ENCODE peak calls at places on chromosomes 7 and 10, in eight cellular contexts. One of them, this sample, is unnamed. For H3K9me3 and H3K36me3, the result is how much of the 10 kb centered on the place peaks cover.

GRCh38 chr7:52501696-52502095 is 533.7 kb upstream of the POM121L12 start:
- DNase-seq in upper lobe of right lung: no peak
- DNase-seq in fibroblast of lung: no peak
- DNase-seq in aorta: no peak
- DNase-seq in GM23248: no peak
- DNase-seq in vagina: no peak
- DNase-seq in adrenal gland: no peak
- DNase-seq in astrocyte: no peak
- DNase-seq in this sample: no peak

GRCh38 chr10:112558476-112559166 is 111.6 kb downstream of the VTI1A start:
- DNase-seq in upper lobe of right lung: no peak
- DNase-seq in fibroblast of lung: no peak
- DNase-seq in aorta: no peak
- DNase-seq in GM23248: no peak
- DNase-seq in vagina: no peak
- DNase-seq in adrenal gland: no peak
- DNase-seq in astrocyte: no peak
- DNase-seq in this sample: no peak

GRCh38 chr7:27088002-27088931 is 7.5 kb downstream of the HOXA1 start:
- DNase-seq in upper lobe of right lung: no peak
- DNase-seq in fibroblast of lung: no peak
- DNase-seq in aorta: no peak
- DNase-seq in GM23248: peak
- DNase-seq in vagina: no peak
- DNase-seq in adrenal gland: no peak
- DNase-seq in astrocyte: no peak
- DNase-seq in this sample: no peak

GRCh38 chr10:72509951-72510350 is 115.9 kb downstream of the MICU1 start:
- DNase-seq in upper lobe of right lung: no peak
- DNase-seq in fibroblast of lung: no peak
- DNase-seq in aorta: no peak
- DNase-seq in GM23248: no peak
- DNase-seq in vagina: no peak
- DNase-seq in adrenal gland: no peak
- DNase-seq in astrocyte: no peak
- DNase-seq in this sample: no peak

GRCh38 chr7:41143074-41143473 is 559.8 kb downstream of the INHBA start:
- DNase-seq in upper lobe of right lung: no peak
- DNase-seq in fibroblast of lung: no peak
- DNase-seq in aorta: no peak
- DNase-seq in GM23248: peak
- DNase-seq in vagina: no peak
- DNase-seq in adrenal gland: no peak
- DNase-seq in astrocyte: no peak
- DNase-seq in this sample: no peak

GRCh38 chr7:151290355-151290760 is 41.9 kb upstream of the SMARCD3 start:
- DNase-seq in upper lobe of right lung: no peak
- DNase-seq in fibroblast of lung: no peak
- DNase-seq in aorta: no peak
- DNase-seq in GM23248: no peak
- DNase-seq in vagina: no peak
- DNase-seq in adrenal gland: no peak
- DNase-seq in astrocyte: no peak
- DNase-seq in this sample: no peak

GRCh38 chr7:123292227-123292626 is 92.5 kb upstream of the SLC13A1 start:
- DNase-seq in upper lobe of right lung: no peak
- DNase-seq in fibroblast of lung: no peak
- DNase-seq in aorta: no peak
- DNase-seq in GM23248: no peak
- DNase-seq in vagina: no peak
- DNase-seq in adrenal gland: no peak
- DNase-seq in astrocyte: no peak
- DNase-seq in this sample: no peak

GRCh38 chr7:107318523-107319160 is 149.8 kb downstream of the HBP1 start:
- DNase-seq in upper lobe of right lung: no peak
- DNase-seq in fibroblast of lung: peak
- DNase-seq in aorta: no peak
- DNase-seq in GM23248: peak
- DNase-seq in vagina: no peak
- DNase-seq in adrenal gland: no peak
- DNase-seq in astrocyte: no peak
- DNase-seq in this sample: no peak

GRCh38 chr7:98329974-98330373 is 48.5 kb downstream of the BRI3 start:
- DNase-seq in upper lobe of right lung: no peak
- DNase-seq in fibroblast of lung: no peak
- DNase-seq in aorta: no peak
- DNase-seq in GM23248: peak
- DNase-seq in vagina: no peak
- DNase-seq in adrenal gland: no peak
- DNase-seq in astrocyte: peak
- DNase-seq in this sample: no peak

GRCh38 chr7:22849158-22849557 is 26.5 kb upstream of the TOMM7 start:
- DNase-seq in upper lobe of right lung: no peak
- DNase-seq in fibroblast of lung: peak
- DNase-seq in aorta: no peak
- DNase-seq in GM23248: no peak
- DNase-seq in vagina: no peak
- DNase-seq in adrenal gland: no peak
- DNase-seq in astrocyte: no peak
- DNase-seq in this sample: no peak

GRCh38 chr7:64997927-64998391 is 7.1 kb upstream of the ZNF117 start:
- DNase-seq in upper lobe of right lung: no peak
- DNase-seq in fibroblast of lung: peak
- DNase-seq in aorta: no peak
- DNase-seq in GM23248: peak
- DNase-seq in vagina: no peak
- DNase-seq in adrenal gland: peak
- DNase-seq in astrocyte: peak
- DNase-seq in this sample: peak

GRCh38 chr10:44742169-44742732 is 168.9 kb upstream of the TMEM72 start:
- DNase-seq in upper lobe of right lung: no peak
- DNase-seq in fibroblast of lung: no peak
- DNase-seq in aorta: no peak
- DNase-seq in GM23248: no peak
- DNase-seq in vagina: no peak
- DNase-seq in adrenal gland: no peak
- DNase-seq in astrocyte: peak
- DNase-seq in this sample: no peak

GRCh38 chr7:45962861-45963260 is 41.8 kb upstream of the IGFBP3 start:
- DNase-seq in upper lobe of right lung: no peak
- DNase-seq in fibroblast of lung: no peak
- DNase-seq in aorta: no peak
- DNase-seq in GM23248: no peak
- DNase-seq in vagina: peak
- DNase-seq in adrenal gland: no peak
- DNase-seq in astrocyte: no peak
- DNase-seq in this sample: no peak

GRCh38 chr10:133187906-133188681 is 28.1 kb downstream of the KNDC1 start:
- DNase-seq in upper lobe of right lung: no peak
- DNase-seq in fibroblast of lung: no peak
- DNase-seq in aorta: no peak
- DNase-seq in GM23248: no peak
- DNase-seq in vagina: no peak
- DNase-seq in adrenal gland: no peak
- DNase-seq in astrocyte: no peak
- DNase-seq in this sample: no peak

GRCh38 chr7:69598487-69599148 is 343 bp downstream of the AUTS2 start:
- DNase-seq in upper lobe of right lung: peak
- DNase-seq in fibroblast of lung: peak
- DNase-seq in aorta: peak
- DNase-seq in GM23248: no peak
- DNase-seq in vagina: no peak
- DNase-seq in adrenal gland: no peak
- DNase-seq in astrocyte: peak
- DNase-seq in this sample: no peak

GRCh38 chr10:116324951-116325635 is 845 bp downstream of the CCDC172 start:
- DNase-seq in upper lobe of right lung: no peak
- DNase-seq in fibroblast of lung: no peak
- DNase-seq in aorta: no peak
- DNase-seq in GM23248: no peak
- DNase-seq in vagina: no peak
- DNase-seq in adrenal gland: no peak
- DNase-seq in astrocyte: no peak
- DNase-seq in this sample: no peak
- H3K4me3 ChIP-seq in upper lobe of right lung: no peak
- H3K4me3 ChIP-seq in fibroblast of lung: no peak
- H3K4me3 ChIP-seq in aorta: no peak
- H3K4me3 ChIP-seq in GM23248: no peak
- H3K4me3 ChIP-seq in vagina: no peak
- H3K4me3 ChIP-seq in adrenal gland: no peak
- H3K4me3 ChIP-seq in astrocyte: no peak
- H3K4me3 ChIP-seq in this sample: no peak

GRCh38 chr10:128569546-128569945 is 443.3 kb upstream of the MKI67 start:
- DNase-seq in upper lobe of right lung: no peak
- DNase-seq in fibroblast of lung: no peak
- DNase-seq in aorta: no peak
- DNase-seq in GM23248: no peak
- DNase-seq in vagina: no peak
- DNase-seq in adrenal gland: no peak
- DNase-seq in astrocyte: no peak
- DNase-seq in this sample: no peak

GRCh38 chr10:128571745-128572144 is 445.5 kb upstream of the MKI67 start:
- DNase-seq in upper lobe of right lung: no peak
- DNase-seq in fibroblast of lung: no peak
- DNase-seq in aorta: no peak
- DNase-seq in GM23248: no peak
- DNase-seq in vagina: no peak
- DNase-seq in adrenal gland: no peak
- DNase-seq in astrocyte: no peak
- DNase-seq in this sample: no peak

GRCh38 chr10:128572696-128573095 is 446.5 kb upstream of the MKI67 start:
- DNase-seq in upper lobe of right lung: no peak
- DNase-seq in fibroblast of lung: no peak
- DNase-seq in aorta: no peak
- DNase-seq in GM23248: no peak
- DNase-seq in vagina: no peak
- DNase-seq in adrenal gland: no peak
- DNase-seq in astrocyte: no peak
- DNase-seq in this sample: no peak

GRCh38 chr10:128570596-128570995 is 444.4 kb upstream of the MKI67 start:
- DNase-seq in upper lobe of right lung: no peak
- DNase-seq in fibroblast of lung: no peak
- DNase-seq in aorta: no peak
- DNase-seq in GM23248: no peak
- DNase-seq in vagina: no peak
- DNase-seq in adrenal gland: no peak
- DNase-seq in astrocyte: no peak
- DNase-seq in this sample: no peak

DNA sequence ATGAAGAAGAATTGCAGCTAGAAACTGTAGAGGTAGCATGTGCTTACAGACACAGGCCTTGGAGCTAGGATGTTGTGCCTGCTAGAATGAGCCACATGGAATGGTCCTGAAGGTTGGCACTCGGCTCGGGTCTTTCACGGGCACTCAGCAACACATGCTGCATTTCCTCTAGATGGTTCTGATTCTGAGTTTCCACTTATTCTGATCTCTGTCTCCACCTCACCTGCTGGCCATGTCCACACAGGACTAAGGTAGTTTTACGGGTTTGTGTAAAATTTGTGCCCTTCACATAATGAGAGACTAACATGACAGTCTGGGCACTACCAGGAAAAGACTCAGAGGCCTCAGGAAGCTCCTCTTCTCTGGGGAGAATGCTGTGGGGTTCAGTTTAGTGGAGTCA is 444.8 kb upstream of the MKI67 start:
- DNase-seq in upper lobe of right lung: no peak
- DNase-seq in fibroblast of lung: no peak
- DNase-seq in aorta: no peak
- DNase-seq in GM23248: no peak
- DNase-seq in vagina: no peak
- DNase-seq in adrenal gland: no peak
- DNase-seq in astrocyte: no peak
- DNase-seq in this sample: no peak
- H3K9me3 ChIP-seq in upper lobe of right lung: under half
- H3K9me3 ChIP-seq in fibroblast of lung: under half
- H3K9me3 ChIP-seq in aorta: under half
- H3K9me3 ChIP-seq in GM23248: under half
- H3K9me3 ChIP-seq in vagina: under half
- H3K9me3 ChIP-seq in adrenal gland: under half
- H3K9me3 ChIP-seq in astrocyte: under half
- H3K9me3 ChIP-seq in this sample: under half

GRCh38 chr7:134870156-134870555 is 90.7 kb downstream of the CALD1 start:
- DNase-seq in upper lobe of right lung: no peak
- DNase-seq in fibroblast of lung: no peak
- DNase-seq in aorta: no peak
- DNase-seq in GM23248: no peak
- DNase-seq in vagina: no peak
- DNase-seq in adrenal gland: no peak
- DNase-seq in astrocyte: no peak
- DNase-seq in this sample: no peak

GRCh38 chr7:134874407-134874806 is 95.0 kb downstream of the CALD1 start:
- DNase-seq in upper lobe of right lung: no peak
- DNase-seq in fibroblast of lung: no peak
- DNase-seq in aorta: no peak
- DNase-seq in GM23248: no peak
- DNase-seq in vagina: no peak
- DNase-seq in adrenal gland: no peak
- DNase-seq in astrocyte: no peak
- DNase-seq in this sample: no peak

GRCh38 chr7:134870781-134871180 is 91.3 kb downstream of the CALD1 start:
- DNase-seq in upper lobe of right lung: no peak
- DNase-seq in fibroblast of lung: no peak
- DNase-seq in aorta: no peak
- DNase-seq in GM23248: no peak
- DNase-seq in vagina: no peak
- DNase-seq in adrenal gland: no peak
- DNase-seq in astrocyte: no peak
- DNase-seq in this sample: no peak

GRCh38 chr7:134875867-134876266 is 96.4 kb downstream of the CALD1 start:
- DNase-seq in upper lobe of right lung: no peak
- DNase-seq in fibroblast of lung: peak
- DNase-seq in aorta: no peak
- DNase-seq in GM23248: peak
- DNase-seq in vagina: no peak
- DNase-seq in adrenal gland: no peak
- DNase-seq in astrocyte: peak
- DNase-seq in this sample: no peak

DNA sequence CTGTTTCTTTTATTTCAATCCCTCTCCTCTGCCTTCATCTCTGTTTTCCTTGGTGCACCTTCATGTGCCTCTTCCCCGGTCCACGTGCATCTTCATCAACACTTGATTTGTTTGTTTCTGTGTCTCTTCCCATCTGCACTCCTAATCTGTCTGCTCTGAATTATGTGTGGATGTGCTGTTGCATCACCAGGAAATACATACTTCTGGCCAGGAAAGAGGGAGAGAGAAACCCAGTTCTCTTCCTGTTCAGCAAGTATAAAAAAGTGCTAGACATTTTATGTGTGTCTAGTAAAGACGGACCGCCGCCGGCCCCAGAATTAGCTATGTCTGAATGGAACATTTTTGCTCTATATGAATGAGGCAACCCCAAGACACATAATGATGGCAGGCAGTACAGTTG is 93.8 kb downstream of the CALD1 start:
- DNase-seq in upper lobe of right lung: no peak
- DNase-seq in fibroblast of lung: peak
- DNase-seq in aorta: no peak
- DNase-seq in GM23248: peak
- DNase-seq in vagina: no peak
- DNase-seq in adrenal gland: no peak
- DNase-seq in astrocyte: no peak
- DNase-seq in this sample: no peak
- H3K36me3 ChIP-seq in upper lobe of right lung: under half
- H3K36me3 ChIP-seq in fibroblast of lung: under half
- H3K36me3 ChIP-seq in aorta: under half
- H3K36me3 ChIP-seq in GM23248: under half
- H3K36me3 ChIP-seq in vagina: under half
- H3K36me3 ChIP-seq in adrenal gland: under half
- H3K36me3 ChIP-seq in astrocyte: under half
- H3K36me3 ChIP-seq in this sample: under half

GRCh38 chr10:1358147-1358546 is 302.0 kb downstream of the WDR37 start:
- DNase-seq in upper lobe of right lung: no peak
- DNase-seq in fibroblast of lung: no peak
- DNase-seq in aorta: no peak
- DNase-seq in GM23248: no peak
- DNase-seq in vagina: no peak
- DNase-seq in adrenal gland: no peak
- DNase-seq in astrocyte: no peak
- DNase-seq in this sample: no peak
- H3K4me3 ChIP-seq in upper lobe of right lung: no peak
- H3K4me3 ChIP-seq in fibroblast of lung: no peak
- H3K4me3 ChIP-seq in aorta: no peak
- H3K4me3 ChIP-seq in GM23248: no peak
- H3K4me3 ChIP-seq in vagina: no peak
- H3K4me3 ChIP-seq in adrenal gland: no peak
- H3K4me3 ChIP-seq in astrocyte: no peak
- H3K4me3 ChIP-seq in this sample: no peak